ENCODE peak calls at places on chromosome 2, in eight cellular contexts. W, N, Y, F, M, O, L and P are unnamed samples.

GRCh38 chr2:31235504-31235902 is 1.6 kb downstream of the EHD3 start:
- DNase-seq in W (no peak), N (no peak), Y (peak), F (no peak), M (no peak), O (no peak), L (no peak), P (no peak)

GRCh38 chr2:49222975-49223528 is 68.7 kb upstream of the FSHR start:
- DNase-seq in W (no peak), N (no peak), Y (no peak), F (no peak), M (no peak), O (no peak), L (no peak), P (no peak)

GRCh38 chr2:151049746-151050145 is 211.9 kb downstream of the RBM43 start:
- DNase-seq in W (no peak), N (no peak), Y (peak), F (no peak), M (no peak), O (no peak), L (no peak), P (no peak)

GRCh38 chr2:23760746-23761145 is 166.2 kb downstream of the ATAD2B start:
- DNase-seq in W (no peak), N (no peak), Y (no peak), F (no peak), M (no peak), O (no peak), L (no peak), P (no peak)

GRCh38 chr2:192072778-192073177 is 122.0 kb downstream of the TMEFF2 start:
- DNase-seq in W (no peak), N (no peak), Y (no peak), F (no peak), M (no peak), O (no peak), L (no peak), P (no peak)

GRCh38 chr2:190537765-190538164 is 3.2 kb upstream of the NEMP2 start:
- DNase-seq in W (no peak), N (no peak), Y (peak), F (no peak), M (no peak), O (no peak), L (no peak), P (no peak)

GRCh38 chr2:173652311-173652710 is 297.6 kb downstream of the CDCA7 start:
- DNase-seq in W (no peak), N (no peak), Y (peak), F (no peak), M (no peak), O (no peak), L (no peak), P (no peak)

GRCh38 chr2:151727593-151728552 is 6.4 kb downstream of the NEB start:
- DNase-seq in W (no peak), N (no peak), Y (no peak), F (no peak), M (no peak), O (no peak), L (no peak), P (no peak)

GRCh38 chr2:184554736-184555135 is 43.6 kb upstream of the ZNF804A start:
- DNase-seq in W (no peak), N (no peak), Y (peak), F (no peak), M (no peak), O (no peak), L (no peak), P (no peak)

GRCh38 chr2:100919316-100919715 is 82.8 kb upstream of the RPL31 start:
- DNase-seq in W (no peak), N (no peak), Y (no peak), F (no peak), M (no peak), O (no peak), L (no peak), P (peak)
- TF ChIP-seq CTCF in W (no peak), N (no peak), Y (peak), F (no peak), M (peak), O (peak), L (peak), P (peak)

GRCh38 chr2:75155115-75155514 is 44.2 kb downstream of the TACR1 start:
- DNase-seq in W (no peak), N (no peak), Y (no peak), F (no peak), M (no peak), O (no peak), L (no peak), P (no peak)

GRCh38 chr2:75157435-75157834 is 41.9 kb downstream of the TACR1 start:
- DNase-seq in W (no peak), N (no peak), Y (no peak), F (no peak), M (no peak), O (no peak), L (no peak), P (peak)

GRCh38 chr2:75153221-75153620 is 46.1 kb downstream of the TACR1 start:
- DNase-seq in W (no peak), N (no peak), Y (no peak), F (no peak), M (no peak), O (no peak), L (no peak), P (no peak)
- TF ChIP-seq CTCF in W (no peak), N (no peak), Y (no peak), F (no peak), M (no peak), O (no peak), L (no peak), P (no peak)

DNA sequence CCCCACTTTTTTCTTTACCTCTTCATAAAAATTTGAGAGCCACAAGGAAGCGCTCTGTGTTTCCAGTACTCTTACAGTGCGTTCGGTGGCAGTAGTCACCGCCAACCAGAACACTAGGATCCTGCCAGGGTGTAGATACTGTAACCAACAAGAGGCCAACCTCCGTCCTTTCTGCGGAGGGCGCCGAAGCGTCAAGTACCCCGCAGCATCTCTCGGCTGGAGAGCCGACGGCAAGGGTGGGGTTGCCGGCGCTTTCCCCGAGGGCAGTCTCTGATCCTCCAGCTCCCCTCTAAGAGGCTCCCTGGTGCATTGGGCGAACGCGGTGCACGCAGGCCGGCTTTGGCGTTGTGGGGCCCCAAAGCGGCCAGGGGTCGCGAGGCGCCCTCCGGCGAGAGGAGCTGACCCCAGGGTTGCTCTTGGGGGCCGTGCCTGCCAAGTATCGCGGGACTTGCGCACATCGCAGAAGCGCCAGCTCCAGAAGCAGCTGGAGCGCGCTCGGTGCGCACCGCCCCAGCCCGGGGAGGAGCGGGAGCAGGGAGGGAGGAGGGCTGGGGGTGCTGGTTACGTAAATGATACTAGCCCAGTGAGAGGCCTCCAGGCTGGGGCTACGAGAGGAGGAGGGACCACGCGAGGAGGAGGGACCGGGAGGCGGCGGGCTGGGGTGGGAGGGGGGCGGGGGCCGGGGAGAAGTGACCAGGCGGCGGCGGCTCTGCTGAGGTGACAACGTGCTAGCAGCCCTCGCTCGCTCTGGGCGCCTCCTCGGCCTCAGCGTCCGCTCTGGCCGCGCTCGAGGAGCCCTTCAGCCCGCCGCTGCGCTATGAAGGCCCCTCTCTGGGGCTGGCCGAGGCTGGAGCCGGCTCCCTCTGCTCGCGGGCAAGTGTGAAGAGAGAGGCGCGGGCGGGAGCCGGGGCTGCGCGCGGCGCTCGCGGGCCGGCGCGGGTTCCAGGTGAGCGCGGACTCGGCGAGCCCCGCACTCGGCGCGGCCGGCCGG is at the start of gene GALNT13:
- DNase-seq in W (no peak), N (peak), Y (peak), F (peak), M (no peak), O (peak), L (peak), P (no peak)
- TF ChIP-seq CTCF in W (no peak), N (no peak), Y (no peak), F (no peak), M (no peak), O (no peak), L (no peak), P (no peak)

GRCh38 chr2:239398536-239398935 is 2.3 kb downstream of the HDAC4 start:
- DNase-seq in W (no peak), N (no peak), Y (no peak), F (no peak), M (no peak), O (no peak), L (peak), P (no peak)

GRCh38 chr2:239397856-239398470 is 2.9 kb downstream of the HDAC4 start:
- DNase-seq in W (no peak), N (no peak), Y (no peak), F (no peak), M (no peak), O (no peak), L (peak), P (no peak)

GRCh38 chr2:239395524-239395923 is 5.3 kb downstream of the HDAC4 start:
- DNase-seq in W (no peak), N (no peak), Y (no peak), F (no peak), M (no peak), O (no peak), L (peak), P (no peak)

GRCh38 chr2:239394978-239395377 is 5.8 kb downstream of the HDAC4 start:
- DNase-seq in W (no peak), N (no peak), Y (no peak), F (no peak), M (no peak), O (no peak), L (no peak), P (no peak)

DNA sequence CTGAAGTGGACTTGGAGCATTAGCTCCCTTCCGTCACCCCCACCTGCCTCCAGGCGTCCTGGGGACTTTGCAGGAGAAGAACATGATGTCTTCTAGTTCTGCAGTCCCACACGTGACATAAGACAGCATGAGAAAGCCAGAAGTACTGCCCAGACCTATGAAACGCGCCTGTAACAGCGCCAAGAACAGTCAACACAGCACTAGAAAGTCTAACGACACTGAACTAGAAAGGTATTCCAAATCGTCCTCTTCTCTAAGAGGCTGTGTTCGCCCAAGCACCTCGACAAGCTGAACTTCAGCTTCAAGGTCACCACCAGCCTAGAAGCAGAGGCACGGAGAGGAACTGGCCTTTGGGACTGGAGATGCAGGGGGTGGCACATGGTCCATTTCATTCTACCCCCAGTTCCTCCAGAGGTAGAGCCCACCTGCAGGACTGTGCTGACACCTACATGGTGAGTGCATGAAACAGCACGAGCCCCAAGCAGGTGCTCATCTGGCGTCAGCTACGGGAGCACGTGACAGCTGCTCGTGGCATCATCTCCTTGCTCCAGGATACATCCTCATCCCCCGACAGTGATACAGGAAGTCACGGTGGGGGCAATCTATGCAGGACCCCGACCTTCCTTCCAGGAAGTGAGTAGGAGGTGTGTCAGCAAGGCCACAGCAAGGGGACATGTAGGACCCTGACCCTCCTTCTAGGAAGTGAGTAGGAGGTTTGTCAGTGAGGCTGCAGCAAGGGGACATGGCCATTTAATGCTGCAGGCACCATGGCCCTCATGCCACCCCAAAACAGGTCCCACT is 3.7 kb downstream of the HDAC4 start:
- DNase-seq in W (no peak), N (no peak), Y (no peak), F (no peak), M (peak), O (no peak), L (peak), P (no peak)
- TF ChIP-seq CTCF in W (peak), N (no peak), Y (peak), F (no peak), M (peak), O (peak), L (no peak), P (peak)

DNA sequence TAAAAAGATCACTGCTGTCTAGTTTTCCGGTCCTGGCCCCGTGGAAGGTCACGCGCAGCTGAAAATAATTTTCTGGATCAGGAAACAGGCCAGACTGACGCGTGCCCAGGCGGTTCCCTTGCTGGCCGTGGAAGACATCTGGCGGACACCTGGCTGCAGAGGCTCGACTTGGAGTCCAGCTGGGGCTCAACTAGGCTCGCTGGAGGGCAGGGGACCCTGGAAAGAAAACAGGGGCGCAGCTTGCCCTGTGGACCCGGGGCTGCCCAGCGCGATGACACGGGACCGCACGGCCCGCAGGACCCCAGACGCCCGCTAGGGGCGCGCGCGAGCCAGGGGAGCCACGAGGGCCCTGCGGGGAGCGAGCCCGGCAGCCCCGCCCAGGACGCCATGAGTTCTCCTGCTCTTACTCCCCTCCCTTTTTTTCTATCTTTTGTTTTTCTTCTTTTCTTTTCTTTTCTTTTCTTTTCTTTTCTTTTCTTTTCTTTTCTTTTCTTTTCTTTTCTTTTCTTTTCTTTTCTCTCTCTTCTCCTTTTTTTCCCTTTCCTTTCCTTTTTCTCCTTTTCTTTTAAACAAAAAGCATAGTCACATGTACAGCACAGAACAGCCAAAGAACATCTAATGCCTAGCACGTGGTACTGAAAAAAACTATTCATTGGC is 43.2 kb upstream of the UBE2F start:
- DNase-seq in W (peak), N (peak), Y (peak), F (peak), M (peak), O (peak), L (peak), P (peak)
- TF ChIP-seq CTCF in W (peak), N (peak), Y (peak), F (peak), M (peak), O (peak), L (peak), P (peak)